ENCODE peak calls at places on chromosomes 13 and 19, in ten cellular contexts. Z, B, I, G, Q, J, U, O, X and K are unnamed samples.

GRCh38 chr13:49296659-49297058 is 48.9 kb downstream of the CDADC1 start:
- DNase-seq in Q (no peak), U (no peak), G (no peak), Z (no peak), B (no peak), I (no peak), J (no peak), O (no peak), X (no peak), K (no peak)

GRCh38 chr19:38952395-38953165 is 21.8 kb downstream of the MRPS12 start:
- DNase-seq in B (no peak), I (no peak), Z (no peak), U (no peak), J (no peak), Q (no peak), X (no peak), O (no peak), G (peak), K (peak)

GRCh38 chr19:32104465-32105235 is 240.8 kb upstream of the ZNF507 start:
- DNase-seq in I (no peak), B (no peak), G (no peak), X (no peak), U (peak), O (no peak), Z (no peak), Q (no peak), J (no peak), K (no peak)

GRCh38 chr19:2433854-2434253 is 6.5 kb upstream of the TIMM13 start:
- DNase-seq in O (no peak), J (no peak), Q (no peak), B (no peak), Z (no peak), U (no peak), G (no peak), I (no peak), X (no peak), K (no peak)

GRCh38 chr13:94192576-94192975 is 286.9 kb downstream of the DCT start:
- DNase-seq in B (no peak), G (no peak), U (peak), J (no peak), Z (no peak), I (no peak), Q (no peak), X (no peak), O (no peak), K (no peak)

GRCh38 chr19:35856001-35856400 is 710 bp upstream of the KIRREL2 start:
- DNase-seq in X (no peak), U (no peak), B (no peak), O (no peak), Z (no peak), G (no peak), I (no peak), Q (no peak), J (no peak), K (no peak)

GRCh38 chr19:55482128-55482961 is 2.6 kb upstream of the NAT14 start:
- DNase-seq in I (no peak), G (no peak), U (no peak), X (no peak), Z (no peak), Q (peak), B (no peak), J (no peak), O (no peak), K (no peak)

GRCh38 chr19:16367269-16367683 is 42.6 kb downstream of the KLF2 start:
- DNase-seq in Q (peak), Z (no peak), B (no peak), X (peak), O (no peak), I (no peak), U (no peak), G (no peak), J (peak), K (no peak)

GRCh38 chr13:114077938-114078335 is 54.5 kb downstream of the RASA3 start:
- DNase-seq in G (peak), I (no peak), B (no peak), O (no peak), J (no peak), Z (no peak), X (no peak), Q (no peak), U (no peak), K (no peak)

GRCh38 chr19:4327252-4327876 is 11.3 kb downstream of the STAP2 start:
- DNase-seq in J (peak), O (peak), X (peak), G (peak), Q (peak), I (peak), Z (no peak), U (peak), B (no peak), K (no peak)

GRCh38 chr19:36169084-36169760 is 17.0 kb upstream of the COX7A1 start:
- DNase-seq in O (no peak), J (no peak), Q (no peak), X (no peak), I (no peak), U (no peak), B (no peak), Z (no peak), G (peak), K (no peak)

GRCh38 chr13:95301135-95301946 is at the start of gene ABCC4:
- DNase-seq in X (peak), I (peak), B (peak), Z (no peak), G (peak), U (peak), J (peak), Q (peak), O (peak), K (peak)

GRCh38 chr19:15498910-15499309 is 9.4 kb upstream of the CYP4F22 start:
- DNase-seq in J (no peak), Z (no peak), G (no peak), O (no peak), U (peak), X (no peak), Q (no peak), B (no peak), I (no peak), K (no peak)

GRCh38 chr13:98761126-98761978 is 8.9 kb upstream of the SLC15A1 start:
- DNase-seq in X (no peak), Z (no peak), I (no peak), J (no peak), Q (no peak), O (no peak), B (no peak), U (no peak), G (no peak), K (peak)

GRCh38 chr13:30443957-30444404 is 21.7 kb downstream of the UBE2L5 start:
- DNase-seq in Q (no peak), G (no peak), O (no peak), B (no peak), X (no peak), Z (no peak), I (no peak), J (no peak), U (no peak), K (no peak)

GRCh38 chr13:32829676-32830091 is 186.5 kb upstream of the KL start:
- DNase-seq in U (no peak), B (peak), O (no peak), G (no peak), J (no peak), Q (no peak), I (no peak), Z (peak), X (no peak), K (no peak)

GRCh38 chr19:44278181-44278690 is 18.6 kb downstream of the ZNF233 start:
- DNase-seq in I (no peak), O (no peak), G (no peak), B (no peak), X (no peak), Z (no peak), Q (no peak), U (no peak), J (no peak), K (no peak)

GRCh38 chr13:80030491-80030890 is 310.4 kb downstream of the SPRY2 start:
- DNase-seq in O (no peak), I (no peak), Q (no peak), X (no peak), Z (no peak), J (no peak), U (no peak), G (peak), B (no peak), K (no peak)

GRCh38 chr13:110304256-110304655 is 2.7 kb downstream of the COL4A1 start:
- DNase-seq in J (no peak), I (no peak), G (peak), U (no peak), Q (no peak), B (no peak), X (no peak), Z (no peak), O (no peak), K (no peak)

GRCh38 chr13:107976628-107977027 is 238.7 kb downstream of the LIG4 start:
- DNase-seq in X (no peak), U (no peak), G (no peak), O (no peak), Q (no peak), J (no peak), B (no peak), Z (no peak), I (no peak), K (no peak)

GRCh38 chr19:17522988-17523872 is 11.8 kb downstream of the PGLS start:
- DNase-seq in Z (no peak), Q (no peak), X (no peak), I (no peak), G (peak), J (peak), U (no peak), B (no peak), O (no peak), K (peak)

GRCh38 chr19:21566073-21566472 is 60.7 kb downstream of the ZNF429 start:
- DNase-seq in X (no peak), O (no peak), I (no peak), B (no peak), J (no peak), U (no peak), Z (no peak), Q (no peak), G (no peak), K (no peak)

GRCh38 chr19:36120092-36120983 is 5.1 kb downstream of the TBCB start:
- DNase-seq in Z (no peak), G (no peak), X (no peak), U (no peak), O (no peak), I (no peak), Q (no peak), J (no peak), B (no peak), K (no peak)

GRCh38 chr19:56837492-56837891 is 3.0 kb downstream of the PEG3 start:
- DNase-seq in Z (no peak), B (no peak), G (no peak), X (no peak), O (no peak), I (no peak), J (no peak), Q (peak), U (no peak), K (no peak)

GRCh38 chr13:51912511-51913225 is 50.9 kb downstream of the CCDC70 start:
- DNase-seq in Z (no peak), I (no peak), B (no peak), O (no peak), J (no peak), Q (no peak), G (no peak), X (no peak), U (no peak), K (no peak)

GRCh38 chr13:80871481-80871880 is 530.6 kb upstream of the SPRY2 start:
- DNase-seq in I (no peak), B (no peak), J (no peak), G (peak), U (no peak), O (no peak), Z (no peak), Q (no peak), X (no peak), K (no peak)

GRCh38 chr19:418761-419632 is 10.1 kb upstream of the C2CD4C start:
- DNase-seq in Z (no peak), G (peak), O (no peak), U (no peak), J (no peak), I (no peak), B (no peak), X (no peak), Q (peak), K (no peak)